ENCODE peak calls at places on chromosome 13, in eight cellular contexts. D is Calu3; Y is HFFc6; L is thoracic aorta; J is AG04450; V is pancreas; R is GM12864; A is CD8-positive, alpha-beta T cell. I is an unnamed sample.

GRCh38 chr13:77397636-77398035 is 70.7 kb upstream of the MYCBP2 start:
- DNase-seq in Y (no peak), J (no peak), A (no peak), R (no peak), V (no peak), L (no peak), D (no peak), I (peak; percentile 40)

GRCh38 chr13:28622286-28622685 is 36.6 kb upstream of the POMP start:
- DNase-seq in D (no peak), A (no peak), R (no peak), Y (no peak), V (no peak), L (no peak), J (no peak), I (no peak)

GRCh38 chr13:93859666-93860065 is 619.8 kb downstream of the DCT start:
- DNase-seq in Y (peak; percentile 3), A (no peak), R (no peak), L (no peak), J (peak; percentile 38), D (no peak), V (no peak), I (no peak)

GRCh38 chr13:38821753-38822551 is 135.1 kb downstream of the FREM2 start:
- DNase-seq in Y (no peak), D (peak; percentile 1), A (no peak), L (no peak), V (no peak), R (no peak), J (no peak), I (peak; percentile 38)

GRCh38 chr13:24709186-24709913 is 29.1 kb downstream of the ATP12A start:
- DNase-seq in A (peak; percentile 49), Y (no peak), V (no peak), J (no peak), D (no peak), R (no peak), L (no peak), I (no peak)

GRCh38 chr13:102642475-102642874 is 45.7 kb downstream of the TPP2 start:
- DNase-seq in L (no peak), D (no peak), R (no peak), Y (no peak), A (no peak), J (no peak), V (peak; percentile 86), I (no peak)

GRCh38 chr13:113129921-113130750 is 7.5 kb downstream of the F10 start:
- DNase-seq in D (no peak), L (no peak), R (no peak), J (no peak), V (no peak), Y (no peak), A (no peak), I (no peak)

GRCh38 chr13:50523307-50523706 is 320.2 kb downstream of the DLEU7 start:
- DNase-seq in V (no peak), J (no peak), D (no peak), R (no peak), Y (no peak), A (no peak), L (no peak), I (no peak)

GRCh38 chr13:23703241-23703640 is 133.0 kb downstream of the TNFRSF19 start:
- DNase-seq in L (no peak), A (no peak), D (peak; percentile 12), R (no peak), V (no peak), Y (no peak), J (no peak), I (no peak)

GRCh38 chr13:25905411-25906010 is 146.3 kb downstream of the SHISA2 start:
- DNase-seq in R (no peak), Y (no peak), D (no peak), J (no peak), L (no peak), V (no peak), A (no peak), I (peak; percentile 46)

GRCh38 chr13:67137044-67137735 is 92.9 kb downstream of the PCDH9 start:
- DNase-seq in A (no peak), R (no peak), L (no peak), V (no peak), D (no peak), Y (no peak), J (no peak), I (no peak)

GRCh38 chr13:39037410-39037879 is 444 bp downstream of the PROSER1 start:
- DNase-seq in Y (no peak), R (no peak), L (no peak), J (no peak), V (no peak), A (peak; percentile 10), D (no peak), I (no peak)

GRCh38 chr13:74132768-74133656 is 1.2 kb downstream of the KLF12 start:
- DNase-seq in R (no peak), V (no peak), Y (peak; percentile 11), J (no peak), A (peak; percentile 31), D (no peak), L (no peak), I (peak; percentile 36)

GRCh38 chr13:60655268-60655667 is 258.2 kb downstream of the TDRD3 start:
- DNase-seq in R (no peak), A (no peak), L (no peak), V (no peak), Y (peak; percentile 13), D (no peak), J (no peak), I (no peak)

GRCh38 chr13:44760434-44760833 is 184.3 kb upstream of the TSC22D1 start:
- DNase-seq in D (no peak), L (no peak), J (no peak), R (no peak), Y (no peak), V (no peak), A (no peak), I (no peak)

GRCh38 chr13:84873951-84874350 is 925.3 kb downstream of the SLITRK6 start:
- DNase-seq in A (no peak), V (no peak), R (no peak), L (no peak), Y (no peak), D (no peak), J (no peak), I (no peak)

GRCh38 chr13:84867246-84867645 is 932.0 kb downstream of the SLITRK6 start:
- DNase-seq in Y (no peak), V (no peak), A (no peak), R (no peak), D (no peak), J (no peak), L (no peak), I (peak; percentile 42)

GRCh38 chr13:84864341-84864740 is 934.9 kb downstream of the SLITRK6 start:
- DNase-seq in V (no peak), L (no peak), J (no peak), Y (no peak), D (no peak), R (no peak), A (no peak), I (no peak)

DNA sequence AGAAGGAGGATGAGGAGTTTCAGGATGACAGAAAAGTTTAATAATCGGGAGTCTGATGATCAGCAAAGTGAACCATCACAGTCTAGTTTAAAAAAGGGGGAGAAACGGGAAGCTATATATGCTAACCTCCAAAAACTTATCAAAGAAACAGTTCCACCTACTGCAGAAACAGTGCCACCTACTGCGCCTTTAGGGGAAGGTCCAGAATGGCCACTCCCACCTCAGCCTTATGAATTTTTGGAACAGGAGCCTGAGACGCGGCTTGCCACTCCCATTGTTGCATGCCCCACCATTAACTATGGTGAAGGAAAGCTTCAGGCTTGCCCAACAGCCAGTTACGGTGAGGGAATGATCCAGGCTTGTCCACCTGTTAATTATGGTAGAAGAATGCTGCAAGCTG is 929.0 kb downstream of the SLITRK6 start:
- DNase-seq in J (no peak), V (no peak), L (no peak), A (no peak), D (no peak), R (no peak), Y (peak; percentile 4), I (no peak)
- TF ChIP-seq CTCF in J (peak; percentile 29), V (no peak), L (no peak), A (no peak), D (no peak), R (no peak), Y (peak; percentile 63), I (no peak)

GRCh38 chr13:32378012-32378411 is 49.9 kb downstream of the N4BP2L1 start:
- DNase-seq in L (no peak), R (no peak), D (no peak), Y (no peak), V (no peak), J (no peak), A (no peak), I (no peak)
- TF ChIP-seq CTCF in L (no peak), R (no peak), D (no peak), Y (peak; percentile 12), V (no peak), J (peak; percentile 5), A (no peak), I (no peak)

DNA sequence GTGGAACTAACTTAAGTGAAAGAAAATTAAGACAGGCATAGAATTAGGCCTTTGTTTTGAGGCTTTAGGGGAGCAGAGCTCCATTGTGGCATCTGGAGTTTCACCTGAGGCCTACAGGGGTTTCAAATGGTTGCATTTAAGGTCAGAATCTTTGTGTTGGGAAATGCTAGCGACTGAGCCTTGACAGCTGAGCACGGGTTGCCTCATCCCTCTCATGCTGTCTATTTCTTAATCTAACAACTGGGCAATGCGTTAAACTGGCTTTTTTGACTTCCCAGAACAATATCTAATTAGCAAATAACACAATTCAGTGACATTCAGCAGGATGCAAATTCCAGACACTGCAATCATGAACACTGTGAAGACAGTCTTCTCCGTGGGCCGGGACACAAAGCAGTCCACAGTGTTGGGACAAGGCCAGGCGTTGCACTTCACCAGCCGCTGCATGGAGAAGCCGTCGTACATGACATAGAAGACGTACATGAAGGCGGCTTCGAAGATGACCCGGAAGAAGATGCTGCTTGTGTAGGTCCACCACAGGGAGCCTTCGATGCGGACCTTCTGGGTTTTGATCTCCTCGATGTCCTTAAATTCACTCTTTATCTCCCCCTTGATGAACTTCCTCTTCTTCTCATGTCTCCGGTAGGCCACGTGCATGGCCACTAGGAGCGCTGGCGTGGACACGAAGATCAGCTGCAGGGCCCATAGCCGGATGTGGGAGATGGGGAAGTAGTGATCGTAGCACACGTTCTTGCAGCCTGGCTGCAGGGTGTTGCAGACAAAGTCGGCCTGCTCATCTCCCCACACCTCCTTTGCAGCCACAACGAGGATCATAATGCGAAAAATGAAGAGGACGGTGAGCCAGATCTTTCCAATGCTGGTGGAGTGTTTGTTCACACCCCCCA is 3.8 kb downstream of the GJB2 start:
- DNase-seq in A (no peak), R (no peak), Y (no peak), D (no peak), J (no peak), L (no peak), V (no peak), I (no peak)
- TF ChIP-seq CTCF in A (no peak), R (peak; percentile 39), Y (peak; percentile 27), D (no peak), J (peak; percentile 20), L (no peak), V (no peak), I (no peak)

GRCh38 chr13:58960909-58961308 is 1202.8 kb downstream of the DIAPH3 start:
- DNase-seq in V (no peak), D (no peak), R (no peak), L (no peak), J (no peak), A (no peak), Y (no peak), I (peak; percentile 14)
- TF ChIP-seq CTCF in V (no peak), D (no peak), R (no peak), L (no peak), J (peak; percentile 19), A (no peak), Y (peak; percentile 36), I (peak; percentile 17)

I was measured in MCF 10A.